ENCODE peak calls at places on chromosomes 11 and 22, in eight cellular contexts. One of them, this sample, is unnamed. For H3K4me1 and H3K27me3, the result is how much of the 10 kb centered on the place peaks cover.

GRCh38 chr11:8717876-8718753 is 35.5 kb downstream of the RPL27A start:
- DNase-seq in tibial nerve: peak
- DNase-seq in right lobe of liver: peak
- DNase-seq in testis: peak
- DNase-seq in prostate gland: peak
- DNase-seq in stomach: peak
- DNase-seq in K562: no peak
- DNase-seq in body of pancreas: peak
- DNase-seq in this sample: peak

GRCh38 chr11:70627219-70627618 is 228.9 kb downstream of the CTTN start:
- DNase-seq in K562: no peak
- DNase-seq in stomach: no peak
- DNase-seq in prostate gland: no peak
- DNase-seq in right lobe of liver: no peak
- DNase-seq in tibial nerve: no peak
- DNase-seq in body of pancreas: no peak
- DNase-seq in testis: no peak
- DNase-seq in this sample: no peak

GRCh38 chr11:17861036-17861755 is 126.6 kb downstream of the KCNC1 start:
- DNase-seq in testis: no peak
- DNase-seq in tibial nerve: no peak
- DNase-seq in body of pancreas: no peak
- DNase-seq in right lobe of liver: no peak
- DNase-seq in stomach: no peak
- DNase-seq in prostate gland: no peak
- DNase-seq in K562: no peak
- DNase-seq in this sample: no peak

GRCh38 chr11:87447606-87448005 is 409.9 kb downstream of the TMEM135 start:
- DNase-seq in K562: no peak
- DNase-seq in right lobe of liver: no peak
- DNase-seq in testis: no peak
- DNase-seq in body of pancreas: no peak
- DNase-seq in prostate gland: no peak
- DNase-seq in stomach: no peak
- DNase-seq in tibial nerve: no peak
- DNase-seq in this sample: no peak

GRCh38 chr11:118180300-118180703 is 3.9 kb upstream of the SCN2B start:
- DNase-seq in right lobe of liver: peak
- DNase-seq in prostate gland: peak
- DNase-seq in body of pancreas: peak
- DNase-seq in testis: peak
- DNase-seq in tibial nerve: peak
- DNase-seq in K562: no peak
- DNase-seq in stomach: no peak
- DNase-seq in this sample: peak

GRCh38 chr11:107721207-107721606 is 9.4 kb upstream of the SLN start:
- DNase-seq in right lobe of liver: no peak
- DNase-seq in stomach: no peak
- DNase-seq in prostate gland: no peak
- DNase-seq in body of pancreas: no peak
- DNase-seq in tibial nerve: no peak
- DNase-seq in K562: no peak
- DNase-seq in testis: no peak
- DNase-seq in this sample: no peak

GRCh38 chr11:75445315-75445953 is 12.4 kb upstream of the KLHL35 start:
- DNase-seq in body of pancreas: peak
- DNase-seq in stomach: peak
- DNase-seq in testis: peak
- DNase-seq in tibial nerve: peak
- DNase-seq in right lobe of liver: no peak
- DNase-seq in K562: peak
- DNase-seq in prostate gland: peak
- DNase-seq in this sample: peak

GRCh38 chr11:67396587-67397398 is 4.9 kb downstream of the PPP1CA start:
- DNase-seq in testis: no peak
- DNase-seq in body of pancreas: no peak
- DNase-seq in K562: no peak
- DNase-seq in prostate gland: no peak
- DNase-seq in right lobe of liver: no peak
- DNase-seq in stomach: no peak
- DNase-seq in tibial nerve: no peak
- DNase-seq in this sample: no peak

GRCh38 chr22:31451709-31452571 is 37.7 kb downstream of the EIF4ENIF1 start:
- DNase-seq in body of pancreas: no peak
- DNase-seq in tibial nerve: no peak
- DNase-seq in K562: no peak
- DNase-seq in prostate gland: no peak
- DNase-seq in right lobe of liver: no peak
- DNase-seq in stomach: no peak
- DNase-seq in testis: no peak
- DNase-seq in this sample: no peak

GRCh38 chr22:30010789-30011405 is 69.4 kb upstream of the HORMAD2 start:
- DNase-seq in stomach: no peak
- DNase-seq in tibial nerve: no peak
- DNase-seq in right lobe of liver: no peak
- DNase-seq in testis: no peak
- DNase-seq in prostate gland: no peak
- DNase-seq in body of pancreas: no peak
- DNase-seq in K562: no peak
- DNase-seq in this sample: no peak

GRCh38 chr11:58577441-58578135 is 1.3 kb upstream of the ZFP91 start:
- DNase-seq in right lobe of liver: peak
- DNase-seq in body of pancreas: no peak
- DNase-seq in tibial nerve: peak
- DNase-seq in prostate gland: no peak
- DNase-seq in stomach: peak
- DNase-seq in testis: peak
- DNase-seq in K562: peak
- DNase-seq in this sample: peak
- H3K4me1 ChIP-seq in right lobe of liver: under half
- H3K4me1 ChIP-seq in body of pancreas: half or more
- H3K4me1 ChIP-seq in tibial nerve: under half
- H3K4me1 ChIP-seq in prostate gland: under half
- H3K4me1 ChIP-seq in stomach: under half
- H3K4me1 ChIP-seq in testis: under half
- H3K4me1 ChIP-seq in K562: under half
- H3K4me1 ChIP-seq in this sample: half or more

GRCh38 chr11:126345759-126346585 is 9.5 kb upstream of the ST3GAL4 start:
- DNase-seq in stomach: no peak
- DNase-seq in prostate gland: no peak
- DNase-seq in body of pancreas: peak
- DNase-seq in testis: peak
- DNase-seq in tibial nerve: no peak
- DNase-seq in right lobe of liver: peak
- DNase-seq in K562: peak
- DNase-seq in this sample: no peak
- TF ChIP-seq POLR2A in stomach: no peak
- TF ChIP-seq POLR2A in prostate gland: no peak
- TF ChIP-seq POLR2A in body of pancreas: no peak
- TF ChIP-seq POLR2A in testis: no peak
- TF ChIP-seq POLR2A in tibial nerve: no peak
- TF ChIP-seq POLR2A in right lobe of liver: no peak
- TF ChIP-seq POLR2A in K562: peak
- TF ChIP-seq POLR2A in this sample: no peak

GRCh38 chr11:111298466-111299110 is at the start of gene POU2AF3:
- DNase-seq in tibial nerve: no peak
- DNase-seq in prostate gland: no peak
- DNase-seq in K562: no peak
- DNase-seq in right lobe of liver: no peak
- DNase-seq in testis: peak
- DNase-seq in body of pancreas: no peak
- DNase-seq in stomach: no peak
- DNase-seq in this sample: no peak
- H3K27me3 ChIP-seq in tibial nerve: under half
- H3K27me3 ChIP-seq in prostate gland: under half
- H3K27me3 ChIP-seq in K562: under half
- H3K27me3 ChIP-seq in right lobe of liver: under half
- H3K27me3 ChIP-seq in testis: under half
- H3K27me3 ChIP-seq in body of pancreas: under half
- H3K27me3 ChIP-seq in stomach: under half
- H3K27me3 ChIP-seq in this sample: under half

GRCh38 chr22:32870474-32870873 is 69.0 kb downstream of the TIMP3 start:
- DNase-seq in stomach: no peak
- DNase-seq in tibial nerve: no peak
- DNase-seq in right lobe of liver: no peak
- DNase-seq in prostate gland: no peak
- DNase-seq in body of pancreas: no peak
- DNase-seq in K562: no peak
- DNase-seq in testis: no peak
- DNase-seq in this sample: no peak
- H3K4me1 ChIP-seq in stomach: under half
- H3K4me1 ChIP-seq in tibial nerve: under half
- H3K4me1 ChIP-seq in right lobe of liver: under half
- H3K4me1 ChIP-seq in prostate gland: under half
- H3K4me1 ChIP-seq in body of pancreas: under half
- H3K4me1 ChIP-seq in K562: under half
- H3K4me1 ChIP-seq in testis: under half
- H3K4me1 ChIP-seq in this sample: under half

GRCh38 chr11:44094260-44094868 is 1.1 kb upstream of the EXT2 start:
- DNase-seq in tibial nerve: peak
- DNase-seq in body of pancreas: peak
- DNase-seq in right lobe of liver: no peak
- DNase-seq in K562: peak
- DNase-seq in testis: peak
- DNase-seq in prostate gland: peak
- DNase-seq in stomach: peak
- DNase-seq in this sample: peak

GRCh38 chr11:44097821-44098220 is 2.3 kb downstream of the EXT2 start:
- DNase-seq in right lobe of liver: no peak
- DNase-seq in K562: no peak
- DNase-seq in body of pancreas: no peak
- DNase-seq in tibial nerve: no peak
- DNase-seq in prostate gland: no peak
- DNase-seq in stomach: no peak
- DNase-seq in testis: no peak
- DNase-seq in this sample: no peak

GRCh38 chr11:44096360-44097188 is 1.1 kb downstream of the EXT2 start:
- DNase-seq in stomach: no peak
- DNase-seq in prostate gland: no peak
- DNase-seq in body of pancreas: no peak
- DNase-seq in tibial nerve: no peak
- DNase-seq in right lobe of liver: peak
- DNase-seq in K562: no peak
- DNase-seq in testis: no peak
- DNase-seq in this sample: no peak

GRCh38 chr11:44090539-44090938 is 4.9 kb upstream of the EXT2 start:
- DNase-seq in K562: no peak
- DNase-seq in body of pancreas: no peak
- DNase-seq in tibial nerve: no peak
- DNase-seq in prostate gland: no peak
- DNase-seq in testis: no peak
- DNase-seq in right lobe of liver: no peak
- DNase-seq in stomach: no peak
- DNase-seq in this sample: no peak

DNA sequence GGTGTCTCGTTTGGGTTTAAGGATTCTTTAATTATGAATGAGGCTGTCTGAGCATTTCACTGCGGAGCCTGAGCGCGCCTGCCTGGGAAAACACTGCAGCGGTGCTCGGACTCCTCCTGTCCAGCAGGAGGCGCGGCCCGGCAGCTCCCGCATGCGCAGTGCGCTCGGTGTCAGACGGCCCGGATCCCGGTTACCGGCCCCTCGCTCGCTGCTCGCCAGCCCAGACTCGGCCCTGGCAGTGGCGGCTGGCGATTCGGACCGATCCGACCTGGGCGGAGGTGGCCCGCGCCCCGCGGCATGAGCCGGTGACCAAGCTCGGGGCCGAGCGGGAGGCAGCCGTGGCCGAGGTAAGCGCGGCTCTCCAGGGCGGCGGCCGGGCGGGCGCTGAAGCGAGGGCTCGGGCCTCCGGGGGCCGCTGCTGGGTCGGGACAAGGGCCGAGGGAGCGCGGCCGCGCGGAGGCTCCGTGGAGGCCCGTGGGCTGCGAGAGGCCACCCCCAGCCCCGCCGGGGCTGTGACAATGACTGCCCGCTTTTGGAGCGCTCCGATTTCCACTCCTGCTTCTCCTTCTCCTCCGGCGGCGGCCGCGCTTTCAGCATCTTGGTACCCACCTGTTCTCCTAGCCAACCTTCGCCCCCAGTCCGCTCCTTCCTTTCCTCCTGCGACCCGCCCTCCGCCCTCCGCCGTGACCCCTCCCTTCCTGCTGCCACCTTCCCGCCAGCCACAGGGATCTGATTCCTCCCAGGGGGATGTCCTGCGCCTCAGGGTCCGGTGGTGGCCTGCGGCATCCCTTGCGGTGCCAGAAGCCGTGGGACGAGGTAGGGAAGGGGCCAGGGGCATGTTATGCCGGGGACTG is at the start of gene EXT2:
- DNase-seq in stomach: peak
- DNase-seq in right lobe of liver: peak
- DNase-seq in prostate gland: peak
- DNase-seq in body of pancreas: peak
- DNase-seq in K562: peak
- DNase-seq in testis: peak
- DNase-seq in tibial nerve: peak
- DNase-seq in this sample: peak
- TF ChIP-seq POLR2A in stomach: no peak
- TF ChIP-seq POLR2A in right lobe of liver: peak
- TF ChIP-seq POLR2A in prostate gland: peak
- TF ChIP-seq POLR2A in body of pancreas: peak
- TF ChIP-seq POLR2A in K562: peak
- TF ChIP-seq POLR2A in testis: no peak
- TF ChIP-seq POLR2A in tibial nerve: peak
- TF ChIP-seq POLR2A in this sample: peak

GRCh38 chr11:1604711-1605110 is 3.6 kb downstream of the KRTAP5-3 start:
- DNase-seq in stomach: no peak
- DNase-seq in testis: no peak
- DNase-seq in right lobe of liver: no peak
- DNase-seq in body of pancreas: no peak
- DNase-seq in K562: no peak
- DNase-seq in prostate gland: no peak
- DNase-seq in tibial nerve: no peak
- DNase-seq in this sample: no peak
- H3K27me3 ChIP-seq in stomach: half or more
- H3K27me3 ChIP-seq in testis: under half
- H3K27me3 ChIP-seq in right lobe of liver: under half
- H3K27me3 ChIP-seq in body of pancreas: under half
- H3K27me3 ChIP-seq in K562: under half
- H3K27me3 ChIP-seq in prostate gland: under half
- H3K27me3 ChIP-seq in tibial nerve: under half
- H3K27me3 ChIP-seq in this sample: under half

DNA sequence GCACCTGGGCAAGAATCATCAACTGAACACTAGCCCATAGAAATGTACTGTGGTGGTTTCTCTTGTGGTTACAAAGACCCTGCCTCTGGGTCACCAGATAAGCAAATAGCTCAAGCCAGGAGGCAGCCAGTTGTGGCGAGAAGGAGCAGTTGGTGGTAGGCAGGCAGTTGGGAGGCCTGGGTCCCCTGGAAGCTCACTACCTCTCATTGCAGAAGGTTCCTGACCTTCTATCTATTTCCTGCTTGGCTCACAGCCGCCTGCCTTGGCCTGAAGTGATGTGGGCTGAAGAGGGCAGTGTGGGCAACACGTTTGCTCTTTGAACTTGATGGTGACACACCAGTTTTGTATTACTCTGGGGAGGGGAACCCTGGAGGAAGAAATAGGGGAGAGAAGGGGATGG is 34.7 kb downstream of the NECTIN1 start:
- DNase-seq in stomach: peak
- DNase-seq in prostate gland: no peak
- DNase-seq in testis: no peak
- DNase-seq in K562: no peak
- DNase-seq in right lobe of liver: peak
- DNase-seq in body of pancreas: peak
- DNase-seq in tibial nerve: no peak
- DNase-seq in this sample: no peak
- H3K4me1 ChIP-seq in stomach: under half
- H3K4me1 ChIP-seq in prostate gland: under half
- H3K4me1 ChIP-seq in testis: under half
- H3K4me1 ChIP-seq in K562: under half
- H3K4me1 ChIP-seq in right lobe of liver: under half
- H3K4me1 ChIP-seq in body of pancreas: under half
- H3K4me1 ChIP-seq in tibial nerve: under half
- H3K4me1 ChIP-seq in this sample: under half

This sample was measured in gastrocnemius medialis.